ENCODE peak calls at places on chromosomes 16 and 17, in five cellular contexts. N, S, W, T and J are unnamed samples.

GRCh38 chr16:4660454-4661007 is 32.8 kb upstream of the NUDT16L1 start:
- DNase-seq in T (peak), W (peak), N (no peak), S (peak), J (peak)

GRCh38 chr17:75822119-75822799 is 21.9 kb downstream of the UNC13D start:
- DNase-seq in T (peak), W (no peak), N (no peak), S (no peak), J (no peak)

GRCh38 chr16:85086347-85087291 is 25.7 kb downstream of the CIBAR2 start:
- DNase-seq in N (peak), T (peak), W (peak), S (peak), J (peak)

GRCh38 chr16:77307764-77308561 is 108.8 kb downstream of the SYCE1L start:
- DNase-seq in T (no peak), W (no peak), N (no peak), S (no peak), J (no peak)

GRCh38 chr17:42027961-42028790 is 8.3 kb downstream of the NKIRAS2 start:
- DNase-seq in S (no peak), N (no peak), W (no peak), T (no peak), J (no peak)

GRCh38 chr16:11386791-11387546 is 41.7 kb downstream of the RMI2 start:
- DNase-seq in W (no peak), T (no peak), S (no peak), N (no peak), J (no peak)

GRCh38 chr17:77446959-77447634 is 306.3 kb downstream of the SEC14L1 start:
- DNase-seq in S (no peak), T (no peak), N (no peak), W (no peak), J (no peak)

GRCh38 chr16:86566966-86567700 is 504 bp downstream of the FOXC2 start:
- DNase-seq in S (no peak), W (no peak), T (no peak), N (no peak), J (no peak)

GRCh38 chr16:67749436-67750078 is 30.4 kb upstream of the GFOD2 start:
- DNase-seq in W (no peak), S (no peak), N (no peak), T (no peak), J (no peak)

GRCh38 chr17:75010683-75011406 is 1.6 kb upstream of the MRPL58 start:
- DNase-seq in N (no peak), T (no peak), S (no peak), W (no peak), J (no peak)

GRCh38 chr17:56914641-56915263 is 903 bp upstream of the TRIM25 start:
- DNase-seq in S (no peak), W (no peak), N (no peak), T (no peak), J (no peak)

GRCh38 chr16:85005278-85006069 is 5.9 kb downstream of the ZDHHC7 start:
- DNase-seq in W (no peak), N (no peak), T (no peak), S (no peak), J (no peak)

GRCh38 chr16:3689731-3690130 is 27.6 kb downstream of the TRAP1 start:
- DNase-seq in T (no peak), S (no peak), N (no peak), W (no peak), J (no peak)

GRCh38 chr17:64492481-64493109 is 4.3 kb downstream of the POLG2 start:
- DNase-seq in N (no peak), W (no peak), S (no peak), T (no peak), J (no peak)

GRCh38 chr16:20879175-20880053 is 20.7 kb downstream of the DCUN1D3 start:
- DNase-seq in W (no peak), N (no peak), T (no peak), S (no peak), J (no peak)

GRCh38 chr16:29876186-29876577 is 13.2 kb upstream of the CDIPT start:
- DNase-seq in T (no peak), S (no peak), W (no peak), N (no peak), J (no peak)

GRCh38 chr17:40726919-40727318 is 23.4 kb upstream of the KRT24 start:
- DNase-seq in S (no peak), T (no peak), N (no peak), W (no peak), J (no peak)

GRCh38 chr16:47467501-47467900 is 6.4 kb downstream of the PHKB start:
- DNase-seq in S (no peak), N (no peak), T (no peak), W (no peak), J (no peak)

GRCh38 chr17:56979091-56979480 is 1.2 kb downstream of the SCPEP1 start:
- DNase-seq in T (no peak), W (no peak), N (no peak), S (no peak), J (no peak)

GRCh38 chr16:7369181-7369580 is 36.5 kb downstream of the RBFOX1 start:
- DNase-seq in W (no peak), N (no peak), T (no peak), S (no peak), J (no peak)

GRCh38 chr17:33639103-33639991 is 346.3 kb upstream of the ASIC2 start:
- DNase-seq in T (no peak), S (no peak), W (no peak), N (no peak), J (no peak)

GRCh38 chr16:89360760-89361435 is 129.5 kb downstream of the ANKRD11 start:
- DNase-seq in S (no peak), T (peak), N (no peak), W (peak), J (peak)